ENCODE peak calls at places on chromosomes 7 and 10, in eight cellular contexts. D is stimulated activated CD4-positive, alpha-beta T cell treated with anti-CD3 and anti-CD28 coated beads, Interleukin-2, amount 100 ng/mL, for 4 hours; V is HepG2; S is fibroblast of lung; Y is NCI-H226; I is H9; U is activated T-cell treated with anti-CD3 and anti-CD28 coated beads, Interleukin-2, amount 50 U/mL, for 4 hours; H is HT-29. O is an unnamed sample.

GRCh38 chr10:3354171-3354570 is 181.6 kb upstream of the PITRM1 start:
- DNase-seq in D (no peak), V (no peak), S (peak), Y (no peak), I (no peak), U (no peak), H (no peak), O (no peak)

GRCh38 chr10:94645285-94645684 is 38.2 kb upstream of the CYP2C18 start:
- DNase-seq in D (no peak), V (no peak), S (no peak), Y (no peak), I (no peak), U (no peak), H (no peak), O (no peak)

GRCh38 chr7:30003098-30003497 is 13.5 kb upstream of the SCRN1 start:
- DNase-seq in D (no peak), V (no peak), S (no peak), Y (no peak), I (no peak), U (no peak), H (no peak), O (no peak)

GRCh38 chr10:102327641-102328040 is 67.9 kb upstream of the NFKB2 start:
- DNase-seq in D (no peak), V (peak), S (no peak), Y (no peak), I (no peak), U (no peak), H (no peak), O (no peak)

GRCh38 chr7:24139996-24140395 is 144.0 kb upstream of the NPY start:
- DNase-seq in D (no peak), V (no peak), S (no peak), Y (no peak), I (no peak), U (no peak), H (no peak), O (no peak)

GRCh38 chr7:24192701-24193100 is 91.3 kb upstream of the NPY start:
- DNase-seq in D (no peak), V (no peak), S (no peak), Y (no peak), I (no peak), U (no peak), H (no peak), O (no peak)

GRCh38 chr7:35725280-35725680 is 30.3 kb upstream of the HERPUD2 start:
- DNase-seq in D (peak), V (peak), S (no peak), Y (no peak), I (no peak), U (peak), H (no peak), O (no peak)

GRCh38 chr10:61793760-61794713 is 107.5 kb upstream of the ARID5B start:
- DNase-seq in D (no peak), V (no peak), S (peak), Y (no peak), I (no peak), U (no peak), H (no peak), O (peak)

GRCh38 chr10:78419481-78420265 is 386.0 kb downstream of the RPS24 start:
- DNase-seq in D (no peak), V (no peak), S (no peak), Y (no peak), I (peak), U (no peak), H (no peak), O (no peak)

GRCh38 chr10:133044502-133044901 is 43.2 kb upstream of the ADGRA1 start:
- DNase-seq in D (no peak), V (no peak), S (no peak), Y (no peak), I (no peak), U (no peak), H (no peak), O (no peak)

GRCh38 chr10:11016959-11017574 is 605 bp upstream of the CELF2 start:
- DNase-seq in D (no peak), V (no peak), S (no peak), Y (no peak), I (no peak), U (no peak), H (no peak), O (no peak)

GRCh38 chr10:50501899-50502556 is 121.7 kb downstream of the SGMS1 start:
- DNase-seq in D (no peak), V (peak), S (no peak), Y (peak), I (no peak), U (no peak), H (peak), O (no peak)

GRCh38 chr7:111752022-111752582 is 189.8 kb upstream of the IMMP2L start:
- DNase-seq in D (peak), V (peak), S (peak), Y (peak), I (peak), U (peak), H (peak), O (peak)

GRCh38 chr10:75071164-75071489 is 40.3 kb upstream of the SAMD8 start:
- DNase-seq in D (no peak), V (no peak), S (peak), Y (no peak), I (no peak), U (no peak), H (peak), O (peak)

GRCh38 chr10:24451325-24451820 is 242.4 kb downstream of the KIAA1217 start:
- DNase-seq in D (no peak), V (no peak), S (no peak), Y (no peak), I (peak), U (no peak), H (no peak), O (no peak)

GRCh38 chr10:15521507-15521906 is 150.4 kb upstream of the FAM171A1 start:
- DNase-seq in D (no peak), V (no peak), S (no peak), Y (no peak), I (no peak), U (no peak), H (no peak), O (no peak)

GRCh38 chr10:60979667-60980104 is 35.7 kb upstream of the RHOBTB1 start:
- DNase-seq in D (no peak), V (no peak), S (no peak), Y (peak), I (no peak), U (no peak), H (no peak), O (no peak)

GRCh38 chr10:92103376-92104084 is 180.0 kb downstream of the BTAF1 start:
- DNase-seq in D (no peak), V (peak), S (peak), Y (peak), I (no peak), U (no peak), H (no peak), O (peak)

GRCh38 chr7:94133460-94133859 is 129.3 kb upstream of the BET1 start:
- DNase-seq in D (no peak), V (no peak), S (peak), Y (no peak), I (no peak), U (no peak), H (no peak), O (no peak)

GRCh38 chr7:106480616-106481031 is 180.3 kb downstream of the CCDC71L start:
- DNase-seq in D (no peak), V (no peak), S (no peak), Y (no peak), I (no peak), U (no peak), H (no peak), O (no peak)

GRCh38 chr7:134943785-134944400 is 42.4 kb upstream of the AGBL3 start:
- DNase-seq in D (no peak), V (peak), S (no peak), Y (no peak), I (no peak), U (no peak), H (peak), O (peak)

GRCh38 chr10:73863039-73863817 is 11.1 kb downstream of the CAMK2G start:
- DNase-seq in D (no peak), V (no peak), S (no peak), Y (no peak), I (no peak), U (no peak), H (no peak), O (no peak)

GRCh38 chr7:50308301-50309129 is 4.0 kb downstream of the IKZF1 start:
- DNase-seq in D (no peak), V (no peak), S (no peak), Y (no peak), I (no peak), U (no peak), H (no peak), O (no peak)

GRCh38 chr10:24926549-24926948 is 25.9 kb downstream of the PRTFDC1 start:
- DNase-seq in D (no peak), V (no peak), S (no peak), Y (no peak), I (no peak), U (no peak), H (no peak), O (no peak)

GRCh38 chr10:44393834-44394547 is 9.1 kb upstream of the CXCL12 start:
- DNase-seq in D (no peak), V (no peak), S (no peak), Y (no peak), I (no peak), U (no peak), H (no peak), O (no peak)

GRCh38 chr7:77982926-77983550 is 184.5 kb downstream of the PHTF2 start:
- DNase-seq in D (no peak), V (no peak), S (peak), Y (no peak), I (no peak), U (no peak), H (peak), O (no peak)

GRCh38 chr10:120402358-120402757 is 54.7 kb upstream of the PLPP4 start:
- DNase-seq in D (no peak), V (no peak), S (peak), Y (no peak), I (no peak), U (no peak), H (no peak), O (no peak)

GRCh38 chr7:36227223-36227622 is 74.2 kb downstream of the EEPD1 start:
- DNase-seq in D (no peak), V (no peak), S (peak), Y (no peak), I (no peak), U (no peak), H (no peak), O (peak)

GRCh38 chr10:46046261-46046660 is at the start of gene MSMB:
- DNase-seq in D (no peak), V (no peak), S (no peak), Y (no peak), I (no peak), U (no peak), H (peak), O (no peak)

GRCh38 chr10:25059990-25060389 is 43.6 kb downstream of the THNSL1 start:
- DNase-seq in D (no peak), V (peak), S (peak), Y (peak), I (no peak), U (no peak), H (peak), O (peak)

GRCh38 chr7:50068850-50069551 is 24.0 kb downstream of the ZPBP start:
- DNase-seq in D (no peak), V (no peak), S (peak), Y (no peak), I (peak), U (no peak), H (peak), O (no peak)

GRCh38 chr10:74056081-74056818 is 58.3 kb downstream of the VCL start:
- DNase-seq in D (no peak), V (peak), S (peak), Y (peak), I (no peak), U (no peak), H (peak), O (peak)

GRCh38 chr7:99563650-99564049 is 5.2 kb downstream of the ZNF655 start:
- DNase-seq in D (no peak), V (no peak), S (peak), Y (peak), I (no peak), U (no peak), H (no peak), O (peak)

GRCh38 chr7:99132922-99133321 is 11.0 kb downstream of the SMURF1 start:
- DNase-seq in D (no peak), V (peak), S (peak), Y (peak), I (no peak), U (no peak), H (no peak), O (peak)

O was measured in IMR-90.